ENCODE peak calls at places on chromosomes 16 and 17, in five cellular contexts. G, X, W, J and K are unnamed samples. For H3K36me3, the result is how much of the 10 kb centered on the place peaks cover.

GRCh38 chr17:76278268-76278908 is 13.2 kb downstream of the UBALD2 start:
- DNase-seq in G (no peak), X (no peak), W (no peak), J (no peak), K (no peak)

GRCh38 chr16:29963021-29963743 is 1.3 kb downstream of the TMEM219 start:
- DNase-seq in G (no peak), X (no peak), W (no peak), J (no peak), K (no peak)

GRCh38 chr17:9802701-9803100 is 11.3 kb upstream of the DHRS7C start:
- DNase-seq in G (no peak), X (no peak), W (no peak), J (no peak), K (no peak)

GRCh38 chr17:57674894-57675293 is 70.2 kb downstream of the CCDC182 start:
- DNase-seq in G (peak), X (no peak), W (no peak), J (no peak), K (no peak)

GRCh38 chr16:83746611-83747010 is 61.2 kb upstream of the HSBP1 start:
- DNase-seq in G (no peak), X (no peak), W (no peak), J (no peak), K (no peak)

GRCh38 chr16:81621496-81621895 is 157.6 kb upstream of the PLCG2 start:
- DNase-seq in G (no peak), X (no peak), W (no peak), J (no peak), K (no peak)

GRCh38 chr17:55301521-55302406 is 37.0 kb downstream of the HLF start:
- DNase-seq in G (peak), X (no peak), W (peak), J (no peak), K (no peak)

GRCh38 chr17:7956208-7956965 is 24.4 kb downstream of the CNTROB start:
- DNase-seq in G (peak), X (no peak), W (no peak), J (peak), K (peak)

GRCh38 chr17:73293031-73293430 is 18.8 kb downstream of the CDC42EP4 start:
- DNase-seq in G (no peak), X (no peak), W (peak), J (no peak), K (no peak)

GRCh38 chr17:80261895-80262279 is 1.2 kb downstream of the RNF213 start:
- DNase-seq in G (no peak), X (no peak), W (no peak), J (no peak), K (no peak)

GRCh38 chr16:49615606-49616005 is 240.3 kb downstream of the ZNF423 start:
- DNase-seq in G (no peak), X (no peak), W (peak), J (peak), K (no peak)

GRCh38 chr16:83813818-83814653 is 6.3 kb downstream of the HSBP1 start:
- DNase-seq in G (no peak), X (no peak), W (no peak), J (no peak), K (peak)

GRCh38 chr17:20174588-20175265 is 165.6 kb downstream of the SPECC1 start:
- DNase-seq in G (no peak), X (no peak), W (peak), J (no peak), K (no peak)

GRCh38 chr17:21242026-21242700 is 11.0 kb downstream of the NATD1 start:
- DNase-seq in G (no peak), X (no peak), W (no peak), J (no peak), K (no peak)

GRCh38 chr16:634996-635395 is 1.1 kb downstream of the METTL26 start:
- DNase-seq in G (no peak), X (no peak), W (no peak), J (no peak), K (no peak)

GRCh38 chr16:1279945-1280589 is 24.2 kb downstream of the TPSD1 start:
- DNase-seq in G (no peak), X (no peak), W (no peak), J (peak), K (no peak)

GRCh38 chr17:13575922-13576419 is 25.8 kb downstream of the HS3ST3A1 start:
- DNase-seq in G (no peak), X (no peak), W (no peak), J (no peak), K (no peak)

GRCh38 chr17:75034236-75034908 is 12.4 kb downstream of the ATP5PD start:
- DNase-seq in G (peak), X (peak), W (peak), J (peak), K (peak)

GRCh38 chr17:41766135-41766534 is 20.4 kb downstream of the JUP start:
- DNase-seq in G (no peak), X (no peak), W (no peak), J (no peak), K (no peak)

GRCh38 chr17:41767324-41768042 is 19.0 kb downstream of the JUP start:
- DNase-seq in G (no peak), X (no peak), W (no peak), J (no peak), K (no peak)

GRCh38 chr17:41769985-41770384 is 16.5 kb downstream of the JUP start:
- DNase-seq in G (no peak), X (no peak), W (no peak), J (no peak), K (no peak)

GRCh38 chr17:41769346-41769862 is 17.1 kb downstream of the JUP start:
- DNase-seq in G (no peak), X (no peak), W (no peak), J (no peak), K (no peak)

DNA sequence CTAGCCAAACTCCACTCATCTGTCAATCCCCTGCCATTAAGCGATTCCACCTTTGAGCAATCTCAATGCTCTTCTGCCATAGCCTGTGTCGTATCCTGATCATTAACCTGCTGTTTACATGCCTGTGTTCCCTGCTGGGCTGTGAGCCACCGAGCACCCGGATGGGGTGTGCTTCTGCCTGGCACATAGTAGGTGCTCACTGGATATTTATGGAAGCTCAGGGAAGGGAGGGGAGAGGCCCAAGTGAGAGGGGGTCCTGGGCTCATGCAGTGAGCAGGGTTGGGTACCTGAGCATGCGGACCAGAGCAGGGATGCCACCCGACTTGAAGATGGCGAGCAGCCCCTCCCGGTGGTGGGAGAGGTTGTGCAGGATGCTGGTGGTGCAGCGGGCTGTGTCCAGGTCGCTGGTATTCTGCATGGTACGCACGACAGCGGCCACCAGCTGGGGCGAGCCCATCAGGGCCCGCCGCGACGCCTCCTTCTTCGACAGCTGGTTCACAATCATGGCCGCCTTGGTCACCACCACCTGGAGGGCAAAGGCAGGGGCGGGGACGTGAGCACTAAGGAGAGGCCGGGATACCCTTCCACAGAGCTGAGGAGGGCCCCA is 17.7 kb downstream of the JUP start:
- DNase-seq in G (no peak), X (no peak), W (no peak), J (no peak), K (no peak)
- H3K36me3 ChIP-seq in G (half or more), X (under half), W (half or more), J (under half), K (under half)

DNA sequence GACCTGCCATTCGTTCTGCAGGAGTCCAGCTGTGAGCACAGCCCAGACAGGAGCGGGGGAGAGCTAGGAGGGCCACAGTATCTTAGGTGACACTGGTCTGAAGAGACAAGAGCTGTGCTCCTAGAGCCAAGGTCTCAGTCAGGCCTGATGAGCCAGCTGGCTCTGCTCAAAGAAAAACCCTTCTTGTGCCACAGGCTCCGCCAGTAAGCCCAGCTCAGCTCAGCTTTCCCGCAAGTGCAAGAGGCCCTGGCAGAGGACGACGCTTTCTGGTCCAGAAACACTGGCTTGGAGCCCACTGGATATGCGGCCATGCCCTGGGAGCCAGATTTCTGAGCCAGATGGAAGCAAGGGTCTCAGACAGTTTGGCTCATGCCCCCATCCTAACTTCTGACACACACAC is 23.9 kb downstream of the PEMT start:
- DNase-seq in G (peak), X (no peak), W (peak), J (peak), K (no peak)
- TF ChIP-seq POLR2A in G (no peak), X (no peak), W (no peak), J (no peak), K (no peak)

GRCh38 chr17:47949951-47950350 is 7.7 kb downstream of the PRR15L start:
- DNase-seq in G (no peak), X (peak), W (peak), J (no peak), K (no peak)
- H3K4me3 ChIP-seq in G (no peak), X (no peak), W (no peak), J (no peak), K (peak)

DNA sequence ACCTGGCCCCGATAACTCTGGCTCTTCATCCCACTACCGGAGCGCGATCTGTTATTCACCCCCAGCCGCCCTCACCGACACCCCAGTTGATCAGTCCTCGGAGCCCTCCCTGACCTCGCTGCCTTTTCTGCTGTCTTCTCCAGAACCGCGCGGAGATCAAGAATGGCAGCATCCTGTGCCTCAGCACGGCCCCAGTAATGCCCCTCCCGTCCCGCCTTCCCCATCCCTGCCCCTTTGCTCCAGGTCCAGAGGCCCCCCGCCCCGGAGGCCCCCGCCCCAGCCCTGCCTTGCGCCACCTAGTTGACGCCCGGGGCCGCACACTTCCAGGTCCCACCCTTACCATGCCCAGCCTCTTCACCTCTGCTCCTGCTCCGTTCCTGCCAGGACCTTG is 872 bp downstream of the ELMO3 start:
- DNase-seq in G (no peak), X (no peak), W (no peak), J (no peak), K (peak)
- H3K36me3 ChIP-seq in G (half or more), X (under half), W (half or more), J (under half), K (under half)

GRCh38 chr17:81536299-81537290 is 8.4 kb downstream of the FSCN2 start:
- DNase-seq in G (no peak), X (no peak), W (peak), J (no peak), K (no peak)
- TF ChIP-seq POLR2A in G (no peak), X (no peak), W (no peak), J (no peak), K (no peak)

GRCh38 chr17:78723957-78724356 is 58.1 kb downstream of the CYTH1 start:
- DNase-seq in G (no peak), X (no peak), W (no peak), J (no peak), K (no peak)
- H3K4me3 ChIP-seq in G (no peak), X (no peak), W (no peak), J (no peak), K (no peak)

DNA sequence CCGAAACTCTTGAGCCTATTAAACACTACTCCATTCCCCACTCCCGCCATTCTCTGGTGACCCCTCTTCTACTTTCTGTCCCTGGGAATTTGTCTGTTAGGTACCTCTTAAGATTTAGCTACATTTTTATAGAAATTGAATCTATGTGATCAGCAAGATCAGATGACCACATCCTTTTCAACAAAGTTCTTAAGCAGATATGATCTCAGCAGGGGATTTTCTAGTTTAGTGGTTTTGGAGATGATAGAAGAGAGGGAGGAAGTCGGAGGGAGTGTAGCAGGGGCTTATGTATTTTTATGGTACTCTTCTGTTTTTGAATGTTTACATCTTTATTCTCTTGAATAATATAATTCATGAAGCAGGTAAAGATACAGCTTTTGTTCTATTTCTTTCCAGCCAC is 40.8 kb downstream of the RPA1 start:
- DNase-seq in G (no peak), X (no peak), W (no peak), J (no peak), K (no peak)
- H3K36me3 ChIP-seq in G (under half), X (under half), W (half or more), J (under half), K (under half)

DNA sequence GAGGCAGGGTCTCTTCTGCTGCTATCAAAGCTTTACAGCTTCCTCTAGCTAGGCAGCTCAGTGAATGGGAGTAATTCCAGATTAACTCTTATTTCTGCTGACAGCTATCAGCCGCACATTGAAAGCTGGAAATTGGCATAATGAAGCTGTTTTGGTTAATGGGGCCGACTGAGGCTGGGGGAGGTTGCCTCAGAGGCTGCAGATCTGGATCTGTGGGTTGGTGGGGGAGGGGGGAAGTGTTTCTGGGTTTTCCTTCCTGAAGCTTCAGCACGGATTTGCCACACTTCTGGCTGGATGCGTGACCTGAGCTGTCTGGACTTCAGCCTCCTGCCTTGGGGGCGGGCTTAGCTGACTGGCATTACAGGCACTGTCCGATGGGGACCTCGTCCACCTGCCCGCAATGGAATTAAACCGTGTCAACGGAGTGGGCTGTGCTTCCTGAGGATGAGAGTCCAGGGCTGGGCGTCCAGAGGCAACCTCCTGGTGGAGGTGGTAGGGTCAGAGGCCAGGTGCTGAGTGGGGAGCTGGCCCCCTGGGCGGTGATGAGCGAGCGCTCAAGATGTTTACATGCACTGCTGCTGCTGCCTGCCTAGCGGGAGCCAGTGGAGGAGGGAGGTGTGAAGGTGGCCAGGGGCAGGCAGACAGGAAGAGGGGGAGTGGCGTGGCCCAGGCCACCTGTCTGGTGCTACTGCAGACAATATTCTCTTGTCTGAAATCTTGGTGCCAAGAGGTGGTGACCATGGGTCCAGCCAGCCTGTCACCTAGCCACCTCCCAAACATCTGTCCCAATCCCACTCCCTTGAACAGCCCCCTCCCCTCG is 6.7 kb upstream of the ABCC3 start:
- DNase-seq in G (no peak), X (no peak), W (peak), J (no peak), K (peak)
- TF ChIP-seq POLR2A in G (no peak), X (no peak), W (no peak), J (no peak), K (no peak)